ENCODE peak calls at places on chromosomes 12 and 14, in six cellular contexts. X is uterus, T is WERI-Rb-1, P is MM.1S, W is right lobe of liver, S is OCI-LY7. Y is an unnamed sample.

GRCh38 chr14:58796636-58797429 is 159.1 kb downstream of the DACT1 start:
- DNase-seq in T (no peak), P (peak; percentile 55), W (no peak), S (no peak), X (no peak), Y (peak; percentile 51)

GRCh38 chr14:95784137-95784536 is 70.2 kb upstream of the TCL1A start:
- DNase-seq in S (peak; percentile 55), X (no peak), W (no peak), T (no peak), P (no peak), Y (peak; percentile 34)

GRCh38 chr12:120861074-120861795 is 42.9 kb downstream of the SPPL3 start:
- DNase-seq in X (no peak), S (no peak), T (no peak), P (no peak), W (no peak), Y (no peak)

GRCh38 chr14:96252323-96253052 is 3.5 kb upstream of the BDKRB1 start:
- DNase-seq in X (no peak), S (no peak), P (no peak), T (no peak), W (no peak), Y (no peak)

GRCh38 chr14:76376001-76376404 is at the start of gene ESRRB:
- DNase-seq in T (peak; percentile 52), W (no peak), S (no peak), X (no peak), P (no peak), Y (no peak)

GRCh38 chr12:111482464-111482863 is 76.7 kb downstream of the SH2B3 start:
- DNase-seq in X (no peak), S (peak; percentile 18), W (no peak), T (no peak), P (no peak), Y (no peak)

GRCh38 chr12:45343269-45344051 is 127.6 kb downstream of the ANO6 start:
- DNase-seq in S (no peak), W (no peak), P (no peak), T (no peak), X (no peak), Y (no peak)

GRCh38 chr12:118061876-118062791 is 1.2 kb upstream of the WSB2 start:
- DNase-seq in S (peak; percentile 13), T (peak; percentile 45), X (peak; percentile 47), W (peak; percentile 37), P (no peak), Y (peak; percentile 62)

GRCh38 chr14:62739647-62740046 is 305.6 kb downstream of the KCNH5 start:
- DNase-seq in P (no peak), S (no peak), T (no peak), X (no peak), W (no peak), Y (no peak)

GRCh38 chr14:69612014-69612758 is 790 bp downstream of the SUSD6 start:
- DNase-seq in S (peak; percentile 61), P (peak; percentile 24), X (peak; percentile 33), W (peak; percentile 44), T (no peak), Y (no peak)

GRCh38 chr14:71397371-71397770 is 490.1 kb downstream of the PCNX1 start:
- DNase-seq in S (no peak), T (no peak), W (no peak), X (no peak), P (no peak), Y (no peak)

GRCh38 chr12:4960030-4960429 is 50.3 kb downstream of the KCNA1 start:
- DNase-seq in W (no peak), T (no peak), P (no peak), S (no peak), X (no peak), Y (no peak)

GRCh38 chr14:37587438-37587837 is 7.6 kb downstream of the FOXA1 start:
- DNase-seq in P (no peak), X (no peak), T (no peak), S (no peak), W (no peak), Y (no peak)

GRCh38 chr12:132095520-132096409 is 48.4 kb downstream of the DDX51 start:
- DNase-seq in X (no peak), W (no peak), T (no peak), S (no peak), P (no peak), Y (no peak)

GRCh38 chr14:88929656-88930436 is 105.4 kb downstream of the TTC8 start:
- DNase-seq in W (no peak), S (no peak), X (no peak), P (no peak), T (no peak), Y (no peak)

GRCh38 chr14:88934231-88934898 is 109.9 kb downstream of the TTC8 start:
- DNase-seq in W (no peak), X (no peak), T (no peak), S (no peak), P (no peak), Y (no peak)

GRCh38 chr14:88935083-88935482 is 110.6 kb downstream of the TTC8 start:
- DNase-seq in P (no peak), X (no peak), S (no peak), W (no peak), T (no peak), Y (no peak)

GRCh38 chr14:88937706-88938105 is 113.3 kb downstream of the TTC8 start:
- DNase-seq in P (no peak), S (no peak), W (no peak), X (no peak), T (no peak), Y (no peak)

DNA sequence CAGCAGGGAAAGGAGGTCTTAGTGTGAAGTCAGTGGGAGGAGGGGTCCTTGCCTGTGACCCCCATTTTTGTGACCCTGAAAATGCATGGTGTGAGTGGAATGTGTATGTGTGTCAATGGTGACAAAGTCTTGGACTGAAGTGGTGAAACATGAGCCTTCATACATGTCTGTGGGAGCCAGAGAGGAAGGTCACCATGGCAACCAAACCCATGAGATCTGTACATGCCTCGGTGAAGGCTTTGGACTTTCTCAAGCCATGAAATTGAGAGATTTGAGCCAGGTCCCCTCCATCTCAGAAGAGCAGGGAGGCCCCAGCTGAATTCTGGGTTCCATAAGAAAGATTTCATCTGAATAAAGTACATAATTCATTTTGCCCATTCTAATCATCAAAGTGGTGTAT is 108.8 kb downstream of the TTC8 start:
- DNase-seq in P (no peak), S (no peak), X (no peak), W (no peak), T (no peak), Y (no peak)
- TF ChIP-seq CTCF in P (no peak), S (no peak), X (no peak), W (no peak), T (no peak), Y (no peak)

DNA sequence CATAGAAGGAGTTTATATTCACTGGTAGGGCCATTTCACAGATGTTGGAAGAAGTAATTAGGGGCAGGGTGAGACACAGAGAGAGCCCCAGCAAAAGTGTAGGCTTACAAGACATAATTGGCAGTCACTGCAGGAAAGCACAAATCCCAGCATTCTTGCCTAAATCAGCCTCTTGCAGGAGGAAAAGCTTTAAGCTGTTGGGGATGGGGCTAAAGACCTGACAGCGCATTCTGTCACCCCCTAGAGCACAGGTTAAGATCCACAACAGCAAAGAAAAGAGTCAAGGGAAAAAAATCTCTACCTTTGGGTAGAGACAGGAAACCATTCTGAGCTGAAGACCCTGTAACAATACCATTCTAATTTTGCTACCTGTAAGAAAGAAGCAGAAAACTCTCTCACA is 409.0 kb downstream of the DAD1 start:
- DNase-seq in W (no peak), T (no peak), S (no peak), P (no peak), X (no peak), Y (no peak)
- TF ChIP-seq CTCF in W (no peak), T (no peak), S (peak; percentile 15), P (no peak), X (no peak), Y (no peak)

DNA sequence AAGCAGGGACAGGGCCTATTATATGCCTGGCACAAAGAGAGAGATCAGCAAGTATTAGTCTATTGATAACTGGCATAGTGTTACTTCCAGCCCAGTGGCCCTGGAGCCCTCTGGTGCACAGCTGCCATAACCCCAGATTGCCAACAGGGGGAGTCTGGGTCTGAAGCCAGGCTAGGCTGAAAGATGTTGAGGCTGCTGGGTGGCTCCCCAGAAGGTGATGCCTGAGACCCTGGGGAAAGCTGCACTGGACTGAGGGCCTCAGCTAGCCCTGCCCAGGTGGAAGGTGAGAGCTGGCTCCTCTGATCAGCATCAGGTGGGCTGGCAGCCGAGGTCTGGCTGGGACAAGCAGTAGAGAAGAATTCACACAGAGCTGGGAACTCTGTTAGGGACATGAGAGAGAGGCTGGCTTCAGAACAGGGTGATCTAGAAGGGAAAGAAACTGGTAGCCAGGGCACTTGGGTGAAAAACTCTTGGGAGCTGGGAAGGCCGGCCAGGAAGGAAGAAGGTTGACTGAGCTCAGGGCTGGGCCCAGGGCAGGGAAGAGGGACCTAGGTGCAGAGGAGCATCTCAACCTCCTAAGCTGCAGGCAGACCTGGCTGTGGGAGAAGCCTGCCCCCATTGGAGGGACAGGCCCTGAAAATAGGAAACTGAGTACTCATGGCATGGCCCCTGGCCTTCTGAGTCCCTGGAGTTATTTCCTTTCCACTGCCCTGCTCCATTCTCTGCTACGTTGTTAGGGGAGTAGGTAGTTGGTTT is 3.9 kb downstream of the GZMH start:
- DNase-seq in X (no peak), W (peak; percentile 33), P (peak; percentile 41), S (peak; percentile 54), T (peak; percentile 25), Y (peak; percentile 73)
- TF ChIP-seq CTCF in X (no peak), W (peak; percentile 43), P (peak; percentile 72), S (peak; percentile 89), T (peak; percentile 80), Y (peak; percentile 77)

GRCh38 chr12:94874086-94874985 is 129.2 kb downstream of the NDUFA12 start:
- DNase-seq in S (no peak), X (no peak), T (no peak), P (no peak), W (no peak), Y (no peak)

GRCh38 chr12:94873368-94874085 is 130.0 kb downstream of the NDUFA12 start:
- DNase-seq in W (peak; percentile 21), X (peak; percentile 32), S (peak; percentile 28), T (peak; percentile 33), P (peak; percentile 57), Y (peak; percentile 95)

GRCh38 chr12:94872007-94872653 is 131.4 kb downstream of the NDUFA12 start:
- DNase-seq in X (no peak), T (no peak), S (no peak), P (no peak), W (no peak), Y (no peak)

GRCh38 chr12:94874986-94875312 is 128.5 kb downstream of the NDUFA12 start:
- DNase-seq in P (no peak), S (no peak), X (no peak), W (no peak), T (no peak), Y (no peak)

DNA sequence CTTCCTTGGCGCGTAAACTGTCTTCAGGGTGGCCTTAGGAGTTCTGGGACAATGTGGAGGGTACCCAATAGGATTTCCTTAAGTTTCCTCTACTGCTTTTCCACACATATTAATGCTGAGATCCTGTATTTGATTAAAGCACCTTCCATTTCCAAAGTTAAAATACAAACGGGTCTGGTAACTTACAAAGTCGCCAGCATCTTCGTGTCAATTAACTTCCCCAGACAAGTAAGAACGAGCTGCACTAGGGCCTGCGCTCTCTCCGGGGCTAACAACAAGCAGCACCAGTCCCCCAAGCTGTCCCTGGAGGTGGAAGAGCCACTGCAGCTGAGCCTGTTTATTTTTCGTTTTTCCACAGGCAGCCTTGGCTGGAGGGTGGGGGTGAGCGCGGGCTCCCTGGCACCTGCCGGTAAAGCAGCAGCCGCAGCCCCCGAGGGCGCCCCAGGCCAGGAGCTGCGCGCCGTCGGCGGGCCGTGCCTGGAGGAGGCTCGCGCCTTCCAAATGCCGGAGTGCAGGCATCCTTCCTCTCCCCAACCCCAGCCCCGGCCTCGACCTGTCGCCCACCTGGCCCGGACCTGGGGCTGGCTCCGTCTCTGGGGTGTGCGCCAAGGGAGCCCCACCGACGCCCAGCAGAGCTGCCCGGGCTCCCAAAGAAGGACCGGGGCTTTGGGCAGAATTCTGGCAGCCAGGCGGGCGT is 130.7 kb downstream of the NDUFA12 start:
- DNase-seq in S (peak; percentile 34), T (peak; percentile 24), W (no peak), X (peak; percentile 17), P (no peak), Y (peak; percentile 61)
- TF ChIP-seq CTCF in S (no peak), T (no peak), W (no peak), X (no peak), P (no peak), Y (no peak)